ENCODE peak calls at places on chromosomes 1 and 21, in eight cellular contexts. Y is fibroblast of the aortic adventitia, D is astrocyte of the cerebellum, J is fibroblast of lung, X is heart right ventricle, P is MM.1S, Z is uterus, B is cardiac fibroblast. W is an unnamed sample.

GRCh38 chr1:171597203-171597602 is 24.8 kb upstream of the MYOCOS start:
- DNase-seq in B (no peak), Y (no peak), X (no peak), Z (no peak), D (no peak), P (no peak), J (no peak), W (no peak)

GRCh38 chr1:152495066-152495675 is 15.4 kb upstream of the LCE5A start:
- DNase-seq in B (peak; percentile 7), X (no peak), J (no peak), Z (no peak), Y (peak; percentile 25), D (no peak), P (peak; percentile 53), W (no peak)

GRCh38 chr1:96510911-96511310 is 210.7 kb upstream of the PTBP2 start:
- DNase-seq in X (no peak), Z (no peak), B (no peak), P (no peak), Y (no peak), J (no peak), D (no peak), W (no peak)

GRCh38 chr21:34734696-34735095 is 65.9 kb downstream of the CLIC6 start:
- DNase-seq in D (no peak), P (no peak), Z (no peak), J (no peak), Y (no peak), B (no peak), X (no peak), W (no peak)

GRCh38 chr1:117783586-117784396 is 145.6 kb downstream of the GDAP2 start:
- DNase-seq in B (no peak), Y (peak; percentile 26), J (no peak), X (no peak), P (no peak), D (no peak), Z (no peak), W (no peak)

GRCh38 chr1:230090194-230090711 is 23.2 kb downstream of the GALNT2 start:
- DNase-seq in B (peak; percentile 81), P (no peak), J (peak; percentile 91), Y (peak; percentile 82), X (no peak), D (no peak), Z (no peak), W (no peak)

GRCh38 chr1:54944610-54945392 is 35.6 kb upstream of the TMEM61 start:
- DNase-seq in Z (peak; percentile 43), B (peak; percentile 91), X (peak; percentile 69), D (peak; percentile 76), J (peak; percentile 71), Y (peak; percentile 90), P (peak; percentile 77), W (peak; percentile 61)

GRCh38 chr1:89962024-89962741 is 32.7 kb upstream of the ZNF326 start:
- DNase-seq in X (peak; percentile 21), J (peak; percentile 78), D (no peak), Y (peak; percentile 63), Z (no peak), P (no peak), B (peak; percentile 68), W (no peak)

GRCh38 chr1:2206813-2207488 is 12.4 kb upstream of the FAAP20 start:
- DNase-seq in Y (no peak), Z (no peak), P (no peak), J (no peak), X (peak; percentile 27), B (no peak), D (no peak), W (no peak)

GRCh38 chr1:27318596-27318995 is 3.4 kb upstream of the TMEM222 start:
- DNase-seq in Y (peak; percentile 64), P (no peak), D (no peak), B (no peak), J (peak; percentile 22), X (no peak), Z (no peak), W (no peak)

GRCh38 chr21:15020797-15021196 is 44.0 kb downstream of the NRIP1 start:
- DNase-seq in B (no peak), X (no peak), P (no peak), J (no peak), Y (no peak), D (no peak), Z (no peak), W (no peak)

GRCh38 chr21:37790905-37791304 is 125.4 kb downstream of the KCNJ6 start:
- DNase-seq in B (no peak), Z (no peak), D (no peak), J (no peak), X (no peak), Y (no peak), P (no peak), W (no peak)

GRCh38 chr1:80384037-80384830 is 1377.7 kb upstream of the ADGRL4 start:
- DNase-seq in X (no peak), Z (no peak), D (no peak), P (no peak), Y (no peak), J (peak; percentile 28), B (peak; percentile 29), W (no peak)

GRCh38 chr1:8742022-8742924 is 75.2 kb downstream of the RERE start:
- DNase-seq in X (no peak), B (no peak), Z (no peak), D (no peak), J (no peak), P (no peak), Y (no peak), W (no peak)

GRCh38 chr1:8740034-8740449 is 77.4 kb downstream of the RERE start:
- DNase-seq in Y (peak; percentile 63), J (peak; percentile 88), P (no peak), Z (no peak), X (no peak), D (peak; percentile 27), B (peak; percentile 41), W (no peak)

GRCh38 chr1:8736927-8737326 is 80.5 kb downstream of the RERE start:
- DNase-seq in B (no peak), P (no peak), Z (no peak), J (peak; percentile 36), D (no peak), Y (peak; percentile 45), X (no peak), W (no peak)

GRCh38 chr1:8733463-8733862 is 84.0 kb downstream of the RERE start:
- DNase-seq in X (no peak), B (no peak), Y (no peak), D (no peak), P (no peak), Z (no peak), J (no peak), W (no peak)

GRCh38 chr1:8739377-8739776 is 78.1 kb downstream of the RERE start:
- DNase-seq in D (no peak), J (no peak), X (no peak), P (peak; percentile 24), Y (no peak), B (no peak), Z (no peak), W (no peak)
- TF ChIP-seq CTCF in D (no peak), J (no peak), X (no peak), P (peak; percentile 46), Y (no peak), B (no peak), Z (no peak), W (peak; percentile 27)

DNA sequence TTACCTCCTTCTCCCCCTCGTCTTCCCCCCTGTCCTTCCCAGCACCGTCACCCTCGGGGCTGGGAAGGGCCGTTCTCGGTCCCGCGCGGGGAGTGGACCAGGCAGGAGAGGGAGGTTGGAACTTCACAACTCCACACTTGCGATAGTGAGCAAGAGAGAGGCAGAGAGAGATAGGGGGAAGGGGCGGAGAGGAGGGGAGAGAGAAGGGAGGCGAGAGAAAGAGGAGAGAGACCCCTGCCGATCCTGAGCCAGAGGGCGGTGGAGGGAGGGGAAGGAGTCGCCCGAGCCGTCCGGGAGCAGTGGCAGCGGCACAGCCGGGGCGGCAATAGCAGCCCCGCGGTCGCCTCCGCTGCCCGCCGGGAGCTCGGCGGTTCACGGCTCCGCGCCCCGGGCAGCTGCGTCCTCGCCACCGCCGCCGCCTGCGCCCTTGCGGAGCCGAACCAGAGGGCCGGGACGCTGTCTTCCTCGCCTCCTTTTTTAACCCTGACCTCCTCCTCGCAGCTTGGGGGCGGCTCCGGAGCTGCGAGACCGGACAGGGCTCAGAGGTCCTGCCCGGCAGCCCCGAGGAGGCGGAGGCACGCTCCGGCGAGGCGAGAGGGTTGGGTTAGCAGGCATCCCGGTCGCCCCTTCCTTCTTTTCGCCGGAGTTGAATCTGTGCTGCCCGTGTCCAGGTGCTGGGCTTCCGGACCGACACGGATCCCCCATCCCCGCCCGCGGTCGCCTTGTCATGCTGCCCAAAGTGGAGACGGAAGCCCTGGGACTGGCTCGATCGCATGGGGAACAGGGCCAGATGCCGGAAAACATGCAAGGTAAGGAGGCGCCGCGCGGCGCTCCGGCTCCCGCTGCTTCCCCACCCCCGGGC is 11.7 kb downstream of the NR5A2 start:
- DNase-seq in J (peak; percentile 15), B (no peak), Y (no peak), D (no peak), X (no peak), Z (no peak), P (peak; percentile 46), W (no peak)
- H3K4me3 ChIP-seq in J (peak overlapping the region; percentile 48), B (peak overlapping the region; percentile 51), Y (peak overlapping the region; percentile 59), D (peak overlapping the region; percentile 46), X (peak overlapping the region; percentile 64), Z (peak overlapping the region; percentile 28), P (peak overlapping the region; percentile 79), W (no peak overlapping the region)

DNA sequence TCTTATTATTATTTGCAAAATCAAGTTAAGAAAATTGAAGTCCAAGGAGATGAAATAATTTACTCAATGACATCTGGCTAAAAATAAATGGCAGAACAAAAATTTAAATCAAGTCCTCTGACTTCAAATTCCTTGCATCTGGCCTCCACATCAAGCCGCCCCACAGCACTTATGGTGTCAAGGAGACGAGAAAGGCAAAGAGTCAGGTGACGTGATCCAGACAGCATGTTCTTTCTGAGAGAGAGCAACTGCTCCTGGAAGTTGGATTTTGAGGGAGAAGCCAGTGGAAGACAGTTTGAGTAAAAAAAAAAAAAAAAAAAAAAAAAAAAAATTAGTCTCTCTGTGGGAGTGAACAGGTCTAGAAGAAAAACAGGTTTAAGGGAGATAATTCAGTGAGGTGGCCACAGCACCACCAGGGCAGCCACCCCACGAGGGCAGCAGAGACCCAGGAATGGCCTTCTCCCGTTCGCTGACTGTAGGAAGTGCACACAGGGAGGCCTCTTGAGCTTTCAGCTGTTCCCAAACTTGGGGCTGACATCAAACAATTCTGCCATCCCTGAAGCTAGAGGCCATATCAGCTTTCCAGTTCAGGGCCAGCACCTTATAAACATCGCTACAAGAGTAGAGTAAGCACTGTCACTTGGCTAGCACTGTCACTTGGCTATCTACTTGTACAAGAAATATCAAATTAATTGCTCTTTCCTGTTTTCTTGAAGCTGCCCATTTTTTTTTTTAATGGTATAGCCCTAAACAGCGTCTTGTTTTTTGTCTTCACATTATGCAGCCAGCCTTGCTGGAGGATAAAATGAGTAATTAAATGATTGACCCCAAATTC is 7.8 kb downstream of the C1orf162 start:
- DNase-seq in P (peak; percentile 20), Z (peak; percentile 78), D (peak; percentile 31), B (peak; percentile 80), X (peak; percentile 86), Y (peak; percentile 69), J (peak; percentile 45), W (no peak)
- TF ChIP-seq CTCF in P (peak; percentile 33), Z (peak; percentile 76), D (peak; percentile 73), B (peak; percentile 80), X (peak; percentile 60), Y (peak; percentile 80), J (peak; percentile 82), W (peak; percentile 81)

DNA sequence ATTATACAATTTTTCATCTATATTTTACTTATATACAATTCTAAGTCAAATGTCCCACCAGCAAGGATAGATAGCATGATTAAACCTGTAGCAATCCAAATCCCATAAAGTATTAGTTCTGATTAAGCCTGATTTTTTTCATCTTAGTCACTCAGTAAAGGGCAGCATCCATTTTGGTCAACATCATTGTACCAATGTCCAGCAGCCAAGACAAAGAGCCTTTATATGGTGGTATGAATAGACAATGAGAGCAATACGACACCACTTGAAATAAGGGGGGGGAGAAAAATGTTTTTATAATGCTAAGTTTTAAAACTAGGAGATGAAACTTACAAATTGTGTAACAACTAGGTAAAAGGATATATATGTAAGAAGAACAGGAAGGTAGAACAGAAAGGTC is 7.4 kb downstream of the ZNF644 start:
- DNase-seq in X (no peak), D (no peak), P (no peak), Z (no peak), B (no peak), J (no peak), Y (no peak), W (no peak)
- H3K4me3 ChIP-seq in X (no peak overlapping the region), D (no peak overlapping the region), P (no peak overlapping the region), Z (no peak overlapping the region), B (no peak overlapping the region), J (no peak overlapping the region), Y (no peak overlapping the region), W (no peak overlapping the region)